ENCODE peak calls at places on chromosome 7, in six cellular contexts. A is PC-3, Q is heart right ventricle, M is endothelial cell of umbilical vein, H is H1, U is testis. B is an unnamed sample.
A peak's percentile ranks its signal among the peaks of the same experiment; 100 is the strongest.

GRCh38 chr7:48837266-48837665 is 87.1 kb upstream of the CDC14C start:
- DNase-seq in A (no peak), Q (no peak), M (no peak), H (no peak), U (no peak), B (no peak)

GRCh38 chr7:15977663-15978062 is 291.2 kb upstream of the MEOX2 start:
- DNase-seq in A (peak; percentile 51), Q (no peak), M (peak; percentile 40), H (no peak), U (no peak), B (no peak)

GRCh38 chr7:111262293-111263116 is 171.6 kb downstream of the LRRN3 start:
- DNase-seq in A (no peak), Q (no peak), M (no peak), H (no peak), U (no peak), B (no peak)

GRCh38 chr7:133065301-133065700 is 16.6 kb downstream of the CHCHD3 start:
- DNase-seq in A (no peak), Q (no peak), M (no peak), H (no peak), U (no peak), B (no peak)

GRCh38 chr7:26143298-26144044 is 8.5 kb upstream of the NFE2L3 start:
- DNase-seq in A (peak; percentile 68), Q (no peak), M (no peak), H (no peak), U (no peak), B (no peak)

GRCh38 chr7:43735403-43735801 is 6.1 kb upstream of the COA1 start:
- DNase-seq in A (no peak), Q (no peak), M (no peak), H (no peak), U (no peak), B (no peak)

GRCh38 chr7:44100458-44101303 is 3.5 kb upstream of the AEBP1 start:
- DNase-seq in A (no peak), Q (no peak), M (no peak), H (no peak), U (no peak), B (no peak)

GRCh38 chr7:148650232-148650858 is 48.4 kb upstream of the CUL1 start:
- DNase-seq in A (peak; percentile 76), Q (no peak), M (no peak), H (no peak), U (no peak), B (no peak)

GRCh38 chr7:51113962-51114361 is 202.6 kb downstream of the COBL start:
- DNase-seq in A (no peak), Q (no peak), M (no peak), H (no peak), U (no peak), B (no peak)

GRCh38 chr7:1538544-1539345 is 8.2 kb downstream of the MAFK start:
- DNase-seq in A (no peak), Q (peak; percentile 12), M (no peak), H (no peak), U (no peak), B (no peak)

GRCh38 chr7:1535695-1536094 is 5.2 kb downstream of the MAFK start:
- DNase-seq in A (no peak), Q (no peak), M (peak; percentile 56), H (no peak), U (no peak), B (no peak)

GRCh38 chr7:1536105-1536767 is 5.7 kb downstream of the MAFK start:
- DNase-seq in A (no peak), Q (no peak), M (no peak), H (no peak), U (no peak), B (no peak)

GRCh38 chr7:1537631-1538412 is 7.3 kb downstream of the MAFK start:
- DNase-seq in A (peak; percentile 20), Q (peak; percentile 97), M (peak; percentile 100), H (no peak), U (peak; percentile 95), B (peak; percentile 92)

GRCh38 chr7:1536768-1537630 is 6.5 kb downstream of the MAFK start:
- DNase-seq in A (peak; percentile 97), Q (peak; percentile 97), M (peak; percentile 99), H (no peak), U (peak; percentile 96), B (peak; percentile 95)
- H3K4me3 ChIP-seq in A (peak overlapping the region; percentile 68), Q (peak overlapping the region; percentile 69), M (peak overlapping the region; percentile 45), H (no peak overlapping the region), U (peak overlapping the region; percentile 10), B (no peak overlapping the region)

GRCh38 chr7:27175626-27176342 is 1.7 kb upstream of the HOXA10 start:
- DNase-seq in A (no peak), Q (no peak), M (peak; percentile 55), H (no peak), U (no peak), B (peak; percentile 72)
- H3K27me3 ChIP-seq in A (no peaks in the 10 kb centered on the region), Q (peaks cover 100% of the 10 kb centered on the region), M (no peaks in the 10 kb centered on the region), H (peaks cover 100% of the 10 kb centered on the region), U (no peaks in the 10 kb centered on the region), B (peaks cover 100% of the 10 kb centered on the region)

GRCh38 chr7:100061518-100062193 is 12.1 kb downstream of the ZSCAN21 start:
- DNase-seq in A (no peak), Q (no peak), M (no peak), H (no peak), U (no peak), B (no peak)

GRCh38 chr7:100063376-100063775 is 13.8 kb downstream of the ZSCAN21 start:
- DNase-seq in A (no peak), Q (no peak), M (no peak), H (no peak), U (no peak), B (no peak)

GRCh38 chr7:100064162-100064561 is 14.6 kb downstream of the ZSCAN21 start:
- DNase-seq in A (no peak), Q (no peak), M (no peak), H (no peak), U (no peak), B (no peak)

GRCh38 chr7:100066953-100067352 is 14.6 kb downstream of the ZNF3 start:
- DNase-seq in A (no peak), Q (no peak), M (no peak), H (no peak), U (no peak), B (no peak)

DNA sequence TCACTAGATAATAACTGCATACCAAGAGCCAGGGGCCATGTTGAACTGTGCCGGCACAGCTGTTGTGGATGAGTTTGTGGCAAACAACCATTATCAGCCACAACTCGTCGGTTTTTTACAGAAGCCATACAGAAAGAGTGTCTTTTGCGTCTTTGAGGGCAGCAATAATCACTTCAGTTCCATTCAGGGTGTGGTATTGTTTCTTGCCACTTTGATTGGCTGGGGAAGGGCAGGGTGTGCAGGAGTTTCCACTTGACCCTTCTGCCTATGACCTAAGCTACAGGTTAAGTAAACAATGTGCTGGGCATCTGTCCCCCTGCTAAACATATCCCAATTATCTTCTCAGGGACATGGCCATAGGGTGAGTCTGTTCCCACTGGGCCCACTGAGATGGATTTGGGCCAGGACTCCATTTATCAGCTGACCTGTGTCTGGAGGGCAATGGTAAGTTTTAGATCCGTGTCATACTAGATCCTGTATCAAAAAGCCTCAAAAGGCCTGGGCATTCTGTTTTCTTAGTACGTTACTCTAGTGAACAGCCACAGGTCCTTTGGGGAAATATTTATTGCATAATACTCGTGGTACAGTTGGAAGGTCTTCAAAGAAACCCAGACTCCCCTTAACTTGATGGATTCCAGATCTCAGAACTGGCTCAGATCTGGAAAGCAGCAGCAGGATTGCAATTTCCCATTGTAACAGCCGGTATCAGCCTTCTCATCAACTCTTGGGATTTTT is 15.9 kb downstream of the ZNF3 start:
- DNase-seq in A (no peak), Q (no peak), M (peak; percentile 38), H (no peak), U (no peak), B (no peak)
- H3K36me3 ChIP-seq in A (peaks cover 9% of the 10 kb centered on the region), Q (peaks cover 70% of the 10 kb centered on the region), M (peaks cover 14% of the 10 kb centered on the region), H (peaks cover 22% of the 10 kb centered on the region), U (peaks cover 3% of the 10 kb centered on the region), B (peaks cover 23% of the 10 kb centered on the region)

DNA sequence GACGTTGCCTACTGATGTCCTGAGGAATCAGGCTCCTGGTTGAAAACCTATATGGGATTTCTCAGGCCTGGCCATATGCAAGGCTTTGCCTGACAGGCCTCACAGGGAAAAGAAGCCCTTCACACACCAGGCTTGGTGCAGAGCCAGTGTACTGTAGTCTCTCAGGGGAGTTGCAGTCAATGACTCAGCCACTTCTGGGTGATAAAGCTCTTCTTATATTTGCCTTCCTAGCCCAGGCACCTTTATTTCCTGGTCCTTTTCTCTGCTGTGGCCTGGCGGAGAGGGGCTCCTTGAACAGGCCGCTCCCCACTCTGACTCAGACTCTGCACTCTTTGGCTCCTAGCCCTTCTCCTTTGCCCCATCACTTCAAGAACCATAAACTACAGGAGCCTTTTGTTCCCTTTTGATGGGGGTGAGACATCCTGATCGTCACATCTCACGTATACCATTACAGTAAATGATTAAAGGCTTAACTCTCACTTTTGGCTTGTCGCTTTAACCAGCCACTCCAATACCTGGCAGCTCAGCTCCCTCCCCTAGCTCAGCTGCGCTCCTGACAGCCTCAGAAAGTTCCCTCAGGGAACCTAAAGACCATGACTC is 33.5 kb downstream of the DPY19L1 start:
- DNase-seq in A (peak; percentile 94), Q (peak; percentile 23), M (peak; percentile 73), H (no peak), U (no peak), B (no peak)
- H3K4me3 ChIP-seq in A (no peak overlapping the region), Q (no peak overlapping the region), M (no peak overlapping the region), H (no peak overlapping the region), U (no peak overlapping the region), B (no peak overlapping the region)

DNA sequence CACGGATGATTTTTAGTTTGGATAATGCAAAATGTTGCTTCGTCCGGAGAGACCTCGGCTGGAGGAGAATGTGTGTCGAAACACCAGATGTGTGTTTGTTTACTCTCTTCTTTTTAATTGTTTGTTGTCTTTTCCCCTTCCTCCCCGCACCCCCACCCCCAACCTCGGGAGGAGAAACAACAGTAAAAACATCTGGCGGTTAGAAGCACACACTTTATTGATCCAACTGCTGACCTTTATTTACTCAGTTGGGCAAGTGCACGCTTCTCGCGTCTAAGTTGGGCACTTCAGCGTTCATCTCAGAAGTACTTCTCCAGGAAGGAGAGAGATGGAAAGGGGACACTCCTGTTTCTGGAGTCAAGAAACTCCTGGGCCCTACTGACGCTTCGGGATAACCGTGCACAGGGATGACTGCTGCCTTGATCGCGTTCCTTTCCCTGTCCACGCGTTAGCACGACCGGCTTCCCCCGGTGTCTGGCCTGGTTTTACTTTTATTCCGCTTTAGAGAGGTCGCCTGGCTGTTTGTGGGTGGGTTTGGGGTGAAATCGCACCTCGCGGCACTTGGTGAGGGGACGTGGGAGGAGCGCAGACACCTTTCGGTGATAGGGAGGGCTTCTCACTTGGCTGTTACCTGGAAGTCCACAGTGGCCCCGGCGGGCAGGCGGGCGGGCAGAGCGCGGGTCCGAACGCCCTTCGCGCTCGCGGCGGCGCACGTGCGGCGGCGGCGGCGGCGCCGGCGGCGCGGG is 168.3 kb upstream of the PPP1R3A start:
- DNase-seq in A (no peak), Q (no peak), M (peak; percentile 27), H (no peak), U (no peak), B (peak; percentile 35)
- H3K27me3 ChIP-seq in A (peaks cover 59% of the 10 kb centered on the region), Q (peaks cover 99% of the 10 kb centered on the region), M (peaks cover 52% of the 10 kb centered on the region), H (peaks cover 69% of the 10 kb centered on the region), U (peaks cover 2% of the 10 kb centered on the region), B (peaks cover 79% of the 10 kb centered on the region)

GRCh38 chr7:116912269-116912909 is 40.9 kb upstream of the ST7 start:
- DNase-seq in A (no peak), Q (no peak), M (no peak), H (no peak), U (no peak), B (no peak)
- H3K36me3 ChIP-seq in A (peaks cover 47% of the 10 kb centered on the region), Q (peaks cover 90% of the 10 kb centered on the region), M (peaks cover 32% of the 10 kb centered on the region), H (no peaks in the 10 kb centered on the region), U (no peaks in the 10 kb centered on the region), B (peaks cover 2% of the 10 kb centered on the region)

B was measured in H7.